ENCODE peak calls at places on chromosomes 2 and 18, in six cellular contexts. Y is myocyte, R is pulmonary artery endothelial cell, X is iPS DF 19.7, V is T-helper 22 cell, A is mesendoderm. T is an unnamed sample.

GRCh38 chr18:56083889-56084288 is 495.9 kb upstream of the TCF4 start:
- DNase-seq in Y (no peak), X (no peak), A (no peak), V (no peak), R (peak), T (no peak)

GRCh38 chr2:74849228-74849892 is 15.4 kb downstream of the HK2 start:
- DNase-seq in X (peak), V (no peak), Y (no peak), A (peak), R (no peak), T (no peak)

GRCh38 chr18:58937204-58937603 is 72.5 kb downstream of the ZNF532 start:
- DNase-seq in V (no peak), R (peak), A (no peak), X (no peak), Y (peak), T (no peak)

GRCh38 chr2:197838036-197838435 is 33.6 kb downstream of the PLCL1 start:
- DNase-seq in X (no peak), R (no peak), A (no peak), Y (peak), V (no peak), T (no peak)

GRCh38 chr18:79921984-79922965 is 29.2 kb downstream of the SLC66A2 start:
- DNase-seq in V (no peak), R (no peak), A (no peak), Y (no peak), X (no peak), T (no peak)

GRCh38 chr18:40041951-40042350 is 1913.1 kb upstream of the PIK3C3 start:
- DNase-seq in A (no peak), Y (no peak), V (no peak), X (no peak), R (no peak), T (no peak)

GRCh38 chr2:70796247-70796646 is 5.8 kb upstream of the FIGLA start:
- DNase-seq in X (no peak), R (no peak), Y (no peak), A (peak), V (no peak), T (no peak)

GRCh38 chr18:63829886-63830285 is 54.7 kb downstream of the SERPINB7 start:
- DNase-seq in A (no peak), R (no peak), X (no peak), V (no peak), Y (no peak), T (no peak)

GRCh38 chr2:159030674-159031380 is 62.4 kb downstream of the TANC1 start:
- DNase-seq in Y (peak), R (peak), X (peak), A (peak), V (no peak), T (no peak)

GRCh38 chr18:6677086-6677485 is 52.4 kb upstream of the ARHGAP28 start:
- DNase-seq in Y (no peak), V (no peak), R (no peak), A (no peak), X (no peak), T (peak)

GRCh38 chr18:50051288-50051687 is 143.7 kb downstream of the MYO5B start:
- DNase-seq in Y (peak), R (no peak), A (peak), V (no peak), X (no peak), T (no peak)

GRCh38 chr2:198587726-198588125 is 783.3 kb downstream of the PLCL1 start:
- DNase-seq in X (no peak), Y (no peak), V (no peak), A (no peak), R (no peak), T (no peak)

GRCh38 chr2:71872466-71873051 is 275.1 kb downstream of the CYP26B1 start:
- DNase-seq in Y (no peak), V (no peak), X (no peak), R (no peak), A (no peak), T (no peak)

GRCh38 chr2:203783496-203784203 is 77.2 kb downstream of the CD28 start:
- DNase-seq in V (no peak), R (no peak), A (no peak), X (no peak), Y (peak), T (no peak)

GRCh38 chr2:97654324-97654723 is 8.5 kb downstream of the COX5B start:
- DNase-seq in A (no peak), X (no peak), V (no peak), Y (no peak), R (no peak), T (no peak)

GRCh38 chr2:172698041-172698863 is 37.4 kb upstream of the RAPGEF4 start:
- DNase-seq in V (no peak), A (peak), Y (no peak), X (no peak), R (no peak), T (no peak)

GRCh38 chr2:15049096-15049993 is 416.8 kb downstream of the LRATD1 start:
- DNase-seq in V (no peak), R (no peak), A (no peak), X (no peak), Y (no peak), T (no peak)

GRCh38 chr2:99619211-99619610 is 129.4 kb upstream of the REV1 start:
- DNase-seq in Y (no peak), X (no peak), R (no peak), V (no peak), A (no peak), T (no peak)

GRCh38 chr2:67783026-67783425 is 279.8 kb downstream of the C1D start:
- DNase-seq in X (no peak), R (no peak), Y (no peak), A (no peak), V (no peak), T (no peak)

GRCh38 chr2:65031341-65032015 is 24.7 kb upstream of the CEP68 start:
- DNase-seq in V (no peak), R (no peak), Y (no peak), A (no peak), X (no peak), T (peak)

GRCh38 chr2:86068098-86069047 is 37.3 kb downstream of the POLR1A start:
- DNase-seq in Y (peak), A (peak), R (no peak), X (no peak), V (no peak), T (no peak)

GRCh38 chr2:205563646-205564045 is 118.7 kb upstream of the NRP2 start:
- DNase-seq in V (no peak), Y (no peak), R (no peak), A (peak), X (no peak), T (peak)

T was measured in NCI-H748 treated with DMSO at 0.1 percent for 48 hours.